ENCODE peak calls at places on chromosomes 11 and 22, in four cellular contexts. U, A, F and S are unnamed samples.

GRCh38 chr11:1505480-1505879 is 18.9 kb upstream of the MOB2 start:
- DNase-seq in U (peak), A (no peak), F (no peak), S (no peak)

GRCh38 chr22:25069758-25070461 is 117.4 kb downstream of the KIAA1671 start:
- DNase-seq in U (no peak), A (no peak), F (no peak), S (no peak)

GRCh38 chr22:49718396-49718795 is 109.3 kb downstream of the BRD1 start:
- DNase-seq in U (no peak), A (no peak), F (no peak), S (no peak)

GRCh38 chr11:2428322-2428795 is 16.0 kb downstream of the TRPM5 start:
- DNase-seq in U (peak), A (no peak), F (peak), S (peak)

GRCh38 chr11:43962383-43962969 is 20.0 kb downstream of the C11orf96 start:
- DNase-seq in U (no peak), A (no peak), F (no peak), S (no peak)

GRCh38 chr22:32050678-32051515 is 7.8 kb downstream of the SLC5A1 start:
- DNase-seq in U (peak), A (peak), F (no peak), S (peak)

GRCh38 chr11:129247129-129247528 is 55.0 kb upstream of the ARHGAP32 start:
- DNase-seq in U (no peak), A (no peak), F (no peak), S (no peak)

GRCh38 chr11:46293616-46294015 is 16.2 kb downstream of the CREB3L1 start:
- DNase-seq in U (no peak), A (no peak), F (no peak), S (no peak)

GRCh38 chr22:43658823-43659222 is 153.3 kb downstream of the EFCAB6 start:
- DNase-seq in U (no peak), A (no peak), F (no peak), S (no peak)

GRCh38 chr22:36413022-36413770 is 25.4 kb upstream of the MYH9 start:
- DNase-seq in U (no peak), A (no peak), F (no peak), S (no peak)

GRCh38 chr11:59556883-59557205 is 45.5 kb downstream of the OR4D9 start:
- DNase-seq in U (no peak), A (no peak), F (no peak), S (peak)

GRCh38 chr22:44326549-44326881 is 13.8 kb upstream of the SHISAL1 start:
- DNase-seq in U (no peak), A (no peak), F (no peak), S (no peak)

GRCh38 chr11:23226331-23226909 is 366.1 kb upstream of the CCDC179 start:
- DNase-seq in U (no peak), A (no peak), F (no peak), S (no peak)

GRCh38 chr22:22855617-22856308 is 31.9 kb upstream of the IGLL5 start:
- DNase-seq in U (peak), A (no peak), F (peak), S (no peak)

GRCh38 chr22:47775686-47776085 is 1013.2 kb downstream of the TBC1D22A start:
- DNase-seq in U (no peak), A (no peak), F (no peak), S (no peak)

GRCh38 chr11:10930224-10930960 is 72.5 kb upstream of the ZBED5 start:
- DNase-seq in U (no peak), A (no peak), F (no peak), S (no peak)

GRCh38 chr11:87368876-87369480 is 331.2 kb downstream of the TMEM135 start:
- DNase-seq in U (no peak), A (no peak), F (no peak), S (no peak)

GRCh38 chr11:2519879-2520735 is 75.3 kb downstream of the KCNQ1 start:
- DNase-seq in U (no peak), A (no peak), F (peak), S (no peak)

GRCh38 chr11:116792869-116793475 is 1.3 kb upstream of the APOA5 start:
- DNase-seq in U (no peak), A (no peak), F (no peak), S (no peak)

GRCh38 chr11:125141686-125142535 is 22.6 kb upstream of the PKNOX2 start:
- DNase-seq in U (peak), A (no peak), F (peak), S (no peak)

GRCh38 chr11:33067294-33067693 is 27.9 kb downstream of the TCP11L1 start:
- DNase-seq in U (no peak), A (no peak), F (no peak), S (no peak)

GRCh38 chr11:33068611-33069340 is 29.4 kb downstream of the TCP11L1 start:
- DNase-seq in U (no peak), A (no peak), F (no peak), S (no peak)

GRCh38 chr11:33064033-33064825 is 24.9 kb downstream of the TCP11L1 start:
- DNase-seq in U (no peak), A (no peak), F (no peak), S (peak)

GRCh38 chr11:33063326-33063775 is 24.0 kb downstream of the TCP11L1 start:
- DNase-seq in U (no peak), A (peak), F (no peak), S (peak)

DNA sequence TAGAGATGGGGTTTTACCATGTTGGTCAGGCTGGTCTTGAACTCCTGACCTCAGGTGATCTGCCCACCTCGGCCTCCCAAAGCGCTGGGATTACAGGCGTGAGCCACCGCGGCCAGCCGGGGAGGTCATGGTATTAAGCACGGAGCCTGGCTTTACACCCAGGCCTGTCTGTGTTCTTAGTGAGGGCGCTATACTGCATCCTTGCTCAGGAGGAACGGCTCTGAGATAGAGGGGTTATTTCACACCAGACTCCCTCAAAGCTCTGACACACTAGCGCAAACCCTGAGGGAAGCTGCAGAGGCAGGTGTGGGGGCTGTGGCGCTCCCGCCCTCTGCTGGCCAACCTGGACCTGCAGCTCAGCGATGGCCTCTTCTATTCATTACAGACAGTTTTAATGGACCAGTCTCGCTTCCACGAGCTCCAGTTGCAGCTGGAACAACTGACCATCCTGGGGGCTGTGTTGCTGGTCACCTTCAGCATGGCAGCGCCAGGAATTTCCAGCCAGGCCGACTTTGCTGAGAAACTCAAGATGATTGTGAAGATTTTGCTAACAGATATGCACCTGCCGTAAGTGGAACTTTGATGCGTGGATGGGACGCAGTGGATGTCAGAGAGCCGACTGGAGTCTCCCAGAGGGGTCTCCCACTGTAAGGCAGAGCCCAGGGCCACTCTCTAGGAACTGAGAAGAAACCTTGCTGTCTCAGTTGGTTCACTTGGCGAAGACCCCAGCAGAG is 26.2 kb downstream of the TCP11L1 start:
- DNase-seq in U (peak), A (no peak), F (peak), S (peak)
- TF ChIP-seq SPI1 in U (no peak), A (no peak), F (no peak), S (no peak)

DNA sequence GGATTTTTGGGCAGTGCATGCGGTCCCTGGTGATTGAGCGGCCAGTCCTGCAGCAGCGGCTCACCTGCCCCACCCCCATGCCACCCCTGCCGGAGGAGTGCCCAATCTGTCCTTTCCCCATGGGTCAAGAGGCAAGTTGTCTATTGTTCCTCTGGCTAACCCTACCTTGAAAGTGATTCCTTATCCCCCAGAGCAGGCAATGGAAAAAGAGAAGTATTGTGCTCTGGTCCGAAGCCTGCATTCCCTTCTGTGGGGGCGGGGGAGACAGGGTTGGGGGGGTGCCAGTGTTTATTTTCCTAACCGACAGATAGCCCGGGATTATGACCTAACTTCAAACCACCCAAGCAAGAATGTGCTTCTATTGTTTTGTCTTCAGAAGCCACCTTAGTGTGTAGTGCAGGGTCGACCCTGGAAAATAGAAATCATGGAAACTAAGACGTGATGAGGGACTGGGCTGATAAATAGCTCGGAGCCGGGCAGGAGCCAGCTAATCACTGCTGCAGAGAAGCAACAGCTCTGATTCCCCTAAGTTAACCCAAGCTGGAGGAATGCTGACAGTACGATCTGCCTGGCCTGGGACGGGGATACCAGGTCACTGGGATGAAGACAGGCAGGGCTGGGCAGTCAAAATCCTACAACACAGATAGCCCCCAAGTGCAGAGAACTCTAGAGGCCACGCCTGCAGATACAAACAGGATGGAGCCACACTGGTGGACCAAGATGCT is 38.7 kb upstream of the ATXN10 start:
- DNase-seq in U (no peak), A (no peak), F (no peak), S (no peak)
- TF ChIP-seq SPI1 in U (no peak), A (no peak), F (no peak), S (no peak)

DNA sequence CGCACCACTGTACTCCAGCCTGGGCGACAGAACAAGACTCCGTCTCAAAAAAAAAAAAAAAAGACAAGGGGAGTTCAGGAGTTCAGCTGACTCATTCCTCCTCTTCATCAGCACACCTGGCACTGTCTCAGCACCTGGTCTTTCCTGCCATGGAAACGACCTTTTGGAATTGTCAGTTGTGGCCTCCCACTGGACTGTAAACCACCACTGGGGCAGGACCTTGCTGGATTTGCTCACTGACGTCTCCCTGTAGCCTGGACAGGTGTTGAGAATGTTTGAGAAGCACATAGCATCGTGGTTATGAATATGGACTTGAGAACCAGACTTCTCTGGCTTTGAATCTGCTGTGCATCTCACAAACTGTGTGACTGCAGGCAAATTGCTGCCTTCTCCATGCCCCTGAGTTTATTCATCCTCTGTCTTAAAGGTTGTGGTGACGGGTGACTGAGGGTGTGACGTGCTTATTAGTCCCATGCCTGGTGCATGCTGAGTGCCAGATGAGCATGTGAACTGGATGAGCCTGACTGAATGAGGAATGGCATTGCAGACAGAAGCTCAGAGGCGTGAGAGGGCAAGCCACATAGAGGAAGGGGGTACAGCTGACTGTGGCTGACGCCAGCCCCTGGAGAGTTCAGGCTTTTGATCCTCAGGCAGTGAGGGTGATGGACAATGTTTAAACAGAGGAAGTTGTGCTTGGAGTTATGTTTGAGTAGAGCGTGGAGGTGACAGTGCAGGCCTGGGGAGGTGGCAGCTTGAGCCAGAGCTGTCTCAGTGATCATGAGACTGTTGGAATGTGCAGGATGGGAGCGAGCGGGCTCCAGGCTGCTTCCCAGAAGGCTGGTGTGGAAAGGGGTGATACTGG is 12.7 kb downstream of the TOM1 start:
- DNase-seq in U (no peak), A (no peak), F (no peak), S (no peak)
- TF ChIP-seq SPI1 in U (no peak), A (peak), F (no peak), S (no peak)

GRCh38 chr11:62400281-62400680 is 18.6 kb upstream of the SCGB1A1 start:
- DNase-seq in U (no peak), A (no peak), F (no peak), S (no peak)

GRCh38 chr11:62401356-62401755 is 17.5 kb upstream of the SCGB1A1 start:
- DNase-seq in U (no peak), A (no peak), F (no peak), S (no peak)

GRCh38 chr11:62401781-62402180 is 17.1 kb upstream of the SCGB1A1 start:
- DNase-seq in U (no peak), A (no peak), F (no peak), S (no peak)

GRCh38 chr11:62399868-62400245 is 19.0 kb upstream of the SCGB1A1 start:
- DNase-seq in U (no peak), A (no peak), F (no peak), S (no peak)

DNA sequence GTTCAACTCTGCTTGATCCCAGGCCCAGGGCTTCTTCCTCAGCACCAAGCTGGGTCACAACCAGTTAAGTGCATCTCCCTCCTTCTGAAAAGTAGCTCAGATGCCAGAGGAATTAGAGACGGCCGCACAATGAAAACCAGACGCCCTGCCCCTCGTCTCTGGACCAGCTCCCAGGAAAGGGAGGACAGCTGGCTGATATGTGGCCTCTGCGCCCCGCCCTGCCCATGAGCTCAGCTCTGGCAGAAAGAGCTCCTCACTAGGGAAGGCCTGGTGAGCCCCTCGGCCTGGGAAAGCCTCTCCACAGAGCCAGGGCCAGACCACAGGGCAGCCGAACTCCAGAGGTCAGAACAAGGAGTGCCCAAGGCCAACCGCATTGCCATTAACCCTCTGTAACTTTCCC is 18.1 kb upstream of the SCGB1A1 start:
- DNase-seq in U (peak), A (no peak), F (no peak), S (no peak)
- TF ChIP-seq SPI1 in U (no peak), A (no peak), F (no peak), S (no peak)